ENCODE peak calls at places on chromosomes 7 and 10, in four cellular contexts. X is GM12892, U is hippocampal formation, K is T-helper 2 cell. Q is an unnamed sample.

GRCh38 chr10:102672822-102673200 is 28.5 kb downstream of the TRIM8 start:
- DNase-seq in K (no peak), X (no peak), U (no peak), Q (no peak)

GRCh38 chr10:92438220-92438619 is 135.7 kb downstream of the IDE start:
- DNase-seq in U (no peak), K (no peak), X (no peak), Q (no peak)

GRCh38 chr7:135670179-135670578 is 7.9 kb downstream of the STMP1 start:
- DNase-seq in K (no peak), U (no peak), X (no peak), Q (peak)

GRCh38 chr10:17835688-17836087 is 26.5 kb downstream of the MRC1 start:
- DNase-seq in U (no peak), X (no peak), K (no peak), Q (peak)

GRCh38 chr10:121442536-121442935 is 155.7 kb downstream of the FGFR2 start:
- DNase-seq in X (no peak), U (no peak), K (no peak), Q (no peak)

GRCh38 chr10:13340626-13341370 is 7.3 kb downstream of the SEPHS1 start:
- DNase-seq in U (no peak), K (no peak), X (no peak), Q (no peak)

GRCh38 chr10:63267414-63268138 is 134.4 kb downstream of the NRBF2 start:
- DNase-seq in X (no peak), K (no peak), U (peak), Q (peak)

GRCh38 chr7:144869072-144869471 is 33.2 kb upstream of the TPK1 start:
- DNase-seq in K (no peak), U (no peak), X (no peak), Q (no peak)

GRCh38 chr10:117360016-117360415 is 15.2 kb downstream of the PDZD8 start:
- DNase-seq in X (no peak), K (no peak), U (no peak), Q (no peak)

GRCh38 chr7:51587600-51587999 is 271.0 kb upstream of the COBL start:
- DNase-seq in K (no peak), X (no peak), U (no peak), Q (no peak)